ENCODE peak calls at places on chromosomes 12 and 14, in ten cellular contexts. O, F, D, I, S, E, H, J, Z and A are unnamed samples.

GRCh38 chr12:49368240-49368600 is 958 bp downstream of the SPATS2 start:
- DNase-seq in S (no peak), J (no peak), H (peak), D (no peak), Z (no peak), E (no peak), O (no peak), F (peak), I (no peak), A (no peak)

GRCh38 chr12:42213954-42214426 is 24.1 kb downstream of the YAF2 start:
- DNase-seq in J (no peak), Z (no peak), E (no peak), S (peak), F (no peak), H (peak), I (peak), O (no peak), D (no peak), A (no peak)

GRCh38 chr14:92848941-92849340 is 54.8 kb downstream of the GOLGA5 start:
- DNase-seq in J (no peak), H (no peak), I (no peak), Z (no peak), O (no peak), E (no peak), S (no peak), F (no peak), D (no peak), A (no peak)

GRCh38 chr12:94872671-94873367 is 130.7 kb downstream of the NDUFA12 start:
- DNase-seq in S (no peak), E (peak), D (no peak), H (no peak), Z (no peak), O (no peak), F (no peak), J (no peak), I (no peak), A (no peak)

GRCh38 chr12:87405918-87406317 is 623.3 kb downstream of the C12orf50 start:
- DNase-seq in D (no peak), Z (no peak), F (no peak), E (no peak), I (no peak), J (no peak), S (peak), H (no peak), O (no peak), A (no peak)

GRCh38 chr12:116133149-116133548 is 144.3 kb downstream of the MED13L start:
- DNase-seq in F (no peak), J (no peak), O (no peak), D (no peak), Z (no peak), I (peak), H (peak), E (no peak), S (no peak), A (no peak)

GRCh38 chr12:112551681-112552080 is 132.9 kb downstream of the PTPN11 start:
- DNase-seq in S (no peak), F (no peak), J (no peak), H (no peak), Z (no peak), I (no peak), E (peak), O (no peak), D (no peak), A (no peak)

GRCh38 chr14:32657081-32657480 is 281.6 kb upstream of the NPAS3 start:
- DNase-seq in F (no peak), D (peak), S (peak), J (no peak), I (peak), Z (no peak), H (peak), O (no peak), E (peak), A (no peak)

GRCh38 chr12:124906606-124907261 is 7.7 kb downstream of the UBC start:
- DNase-seq in J (peak), S (peak), E (peak), F (peak), O (peak), H (peak), Z (no peak), D (peak), I (peak), A (peak)

GRCh38 chr14:73723799-73724621 is 9.8 kb upstream of the PNMA1 start:
- DNase-seq in Z (no peak), J (peak), E (no peak), H (peak), D (no peak), S (peak), O (peak), F (no peak), I (peak), A (no peak)

GRCh38 chr12:118055144-118055557 is 5.8 kb downstream of the WSB2 start:
- DNase-seq in E (peak), S (no peak), J (peak), O (peak), D (peak), F (peak), I (peak), Z (no peak), H (peak), A (no peak)

GRCh38 chr12:127172857-127173256 is 1094.1 kb upstream of the TMEM132C start:
- DNase-seq in O (no peak), D (no peak), J (no peak), S (no peak), I (peak), F (no peak), H (no peak), Z (no peak), E (no peak), A (no peak)

GRCh38 chr14:68661226-68662225 is 131.3 kb downstream of the ZFP36L1 start:
- DNase-seq in D (no peak), Z (no peak), I (no peak), E (no peak), S (no peak), H (no peak), F (no peak), O (no peak), J (no peak), A (no peak)

GRCh38 chr12:47995976-47996375 is 8.3 kb downstream of the COL2A1 start:
- DNase-seq in E (no peak), I (peak), O (no peak), Z (no peak), J (no peak), S (peak), D (no peak), F (no peak), H (no peak), A (no peak)

GRCh38 chr14:26334288-26334687 is 263.5 kb downstream of the NOVA1 start:
- DNase-seq in O (no peak), D (no peak), H (no peak), Z (no peak), S (no peak), E (no peak), I (no peak), F (no peak), J (no peak), A (no peak)

GRCh38 chr14:100062602-100063001 is 2.6 kb upstream of the EVL start:
- DNase-seq in H (no peak), J (no peak), S (no peak), I (no peak), E (no peak), O (no peak), Z (no peak), F (no peak), D (no peak), A (no peak)
- H3K4me2 ChIP-seq in H (no peak), J (no peak), S (no peak), I (no peak), E (no peak), O (no peak), Z (no peak), F (no peak), D (no peak), A (no peak)

DNA sequence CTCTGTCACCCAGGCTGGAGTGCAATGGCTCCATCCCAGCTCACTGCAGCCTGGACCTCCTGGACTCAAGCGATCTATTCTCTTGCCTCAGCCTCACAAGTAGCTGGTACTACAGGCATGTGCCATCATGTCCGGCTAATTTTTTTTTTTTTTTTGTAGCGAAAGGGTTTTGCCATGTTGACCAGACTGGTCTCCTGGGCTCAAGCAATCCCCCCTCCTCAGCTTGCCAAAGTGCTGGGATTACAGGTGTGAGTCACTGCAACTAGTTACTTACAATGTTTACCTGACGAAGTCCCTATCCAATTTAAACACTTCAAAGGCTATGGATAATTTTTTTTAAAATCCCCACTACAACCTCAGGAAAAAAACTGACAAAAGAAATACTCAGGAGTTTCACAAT is 1.8 kb downstream of the KRR1 start:
- DNase-seq in J (no peak), E (no peak), O (no peak), I (no peak), Z (no peak), H (no peak), F (no peak), S (no peak), D (no peak), A (no peak)
- H3K27ac ChIP-seq in J (no peak), E (no peak), O (no peak), I (peak), Z (no peak), H (no peak), F (no peak), S (no peak), D (no peak), A (peak)

GRCh38 chr14:22561366-22561660 is 27.7 kb downstream of the DAD1 start:
- DNase-seq in I (no peak), E (no peak), H (no peak), J (no peak), F (no peak), S (no peak), O (no peak), D (no peak), Z (no peak), A (no peak)

GRCh38 chr14:22564463-22564862 is 24.6 kb downstream of the DAD1 start:
- DNase-seq in H (no peak), Z (no peak), E (no peak), J (no peak), O (no peak), F (no peak), D (no peak), I (no peak), S (no peak), A (no peak)

GRCh38 chr14:22563987-22564386 is 25.0 kb downstream of the DAD1 start:
- DNase-seq in J (no peak), S (no peak), D (no peak), O (no peak), E (no peak), I (no peak), Z (no peak), F (peak), H (no peak), A (no peak)

GRCh38 chr14:22560638-22561365 is 28.2 kb downstream of the DAD1 start:
- DNase-seq in I (no peak), H (no peak), J (peak), E (peak), D (peak), O (no peak), Z (no peak), S (no peak), F (no peak), A (no peak)

DNA sequence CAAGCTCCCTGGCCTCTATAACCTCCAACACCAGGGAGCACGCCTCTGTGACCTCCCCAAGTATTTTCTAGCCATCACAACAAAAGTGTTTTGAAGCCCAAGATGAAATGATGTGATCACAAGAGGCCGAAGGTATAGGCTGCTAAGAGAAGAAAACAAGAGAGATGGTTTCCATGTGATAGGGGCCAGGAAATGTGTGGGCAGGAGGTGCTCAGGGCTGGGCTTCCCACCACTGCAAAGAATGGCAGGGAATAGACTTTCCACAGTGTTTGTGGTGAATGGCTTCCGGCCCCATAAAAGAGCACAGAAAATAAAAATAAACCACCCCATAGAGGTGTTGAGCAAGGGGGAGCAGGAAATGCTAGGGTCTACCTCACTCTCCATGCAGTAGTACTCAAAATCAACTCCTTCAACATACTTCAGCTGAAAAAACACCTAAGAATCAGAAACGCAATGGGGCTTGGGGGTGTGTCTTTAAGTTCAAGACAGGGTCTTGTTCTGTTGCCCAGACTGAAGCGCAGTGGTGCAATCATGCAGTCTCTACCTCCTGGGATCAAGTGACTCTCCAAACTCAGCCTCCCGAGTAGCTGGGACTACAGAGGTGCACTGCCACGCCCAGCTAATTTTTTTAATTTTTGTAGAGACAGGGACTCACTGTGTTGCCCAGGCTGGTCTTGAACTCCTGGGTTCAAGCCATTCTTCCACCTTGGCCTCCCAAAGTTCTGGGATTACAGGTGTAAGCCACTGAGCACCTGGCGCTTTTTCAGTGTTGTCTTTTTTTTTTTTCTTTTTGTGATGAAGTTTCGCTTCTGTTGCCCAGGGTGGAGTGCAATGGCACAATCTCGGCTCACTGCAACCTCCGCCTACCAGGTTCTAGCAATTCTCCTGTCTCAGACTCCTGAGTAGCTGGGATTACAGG is 27.1 kb downstream of the DAD1 start:
- DNase-seq in O (no peak), H (no peak), S (no peak), J (no peak), D (peak), I (no peak), E (peak), F (no peak), Z (no peak), A (no peak)
- H3K4me2 ChIP-seq in O (no peak), H (no peak), S (no peak), J (peak), D (peak), I (no peak), E (no peak), F (no peak), Z (no peak), A (no peak)

GRCh38 chr12:108722992-108723766 is 8.1 kb downstream of the CORO1C start:
- DNase-seq in Z (no peak), D (no peak), I (peak), F (no peak), S (peak), J (peak), H (peak), E (peak), O (peak), A (no peak)

GRCh38 chr12:108722463-108722862 is 8.9 kb downstream of the CORO1C start:
- DNase-seq in E (no peak), D (no peak), I (no peak), S (peak), F (no peak), H (peak), Z (no peak), O (no peak), J (no peak), A (no peak)

GRCh38 chr12:108724054-108724889 is 7.0 kb downstream of the CORO1C start:
- DNase-seq in Z (no peak), F (no peak), J (peak), D (peak), O (no peak), S (peak), I (peak), H (peak), E (peak), A (no peak)

GRCh38 chr12:108721824-108722223 is 9.5 kb downstream of the CORO1C start:
- DNase-seq in I (no peak), H (no peak), F (no peak), O (no peak), S (no peak), Z (no peak), J (peak), D (peak), E (no peak), A (no peak)

GRCh38 chr12:108720757-108721514 is 10.4 kb downstream of the CORO1C start:
- DNase-seq in I (no peak), H (peak), Z (no peak), O (no peak), J (peak), F (no peak), D (no peak), S (peak), E (peak), A (no peak)
- H3K27ac ChIP-seq in I (peak), H (peak), Z (no peak), O (peak), J (peak), F (no peak), D (peak), S (peak), E (no peak), A (no peak)

GRCh38 chr14:33802737-33803136 is 148.1 kb downstream of the EGLN3 start:
- DNase-seq in F (no peak), Z (no peak), D (no peak), I (no peak), E (no peak), O (no peak), J (no peak), S (no peak), H (no peak), A (no peak)
- H3K4me2 ChIP-seq in F (no peak), Z (no peak), D (no peak), I (no peak), E (no peak), O (no peak), J (no peak), S (no peak), H (no peak), A (no peak)